ENCODE peak calls at places on chromosomes 2 and 18, in six cellular contexts. Z, L, M, U, K and E are unnamed samples.

GRCh38 chr2:84031312-84031711 is 427.8 kb downstream of the SUCLG1 start:
- DNase-seq in Z (no peak), L (no peak), M (no peak), U (no peak), K (no peak), E (no peak)

GRCh38 chr2:158667567-158667966 is 127.5 kb upstream of the DAPL1 start:
- DNase-seq in Z (no peak), L (no peak), M (no peak), U (no peak), K (no peak), E (no peak)

GRCh38 chr2:238695538-238695937 is 152.3 kb upstream of the TWIST2 start:
- DNase-seq in Z (no peak), L (no peak), M (peak), U (no peak), K (no peak), E (no peak)

GRCh38 chr2:145006957-145007672 is 487.2 kb upstream of the ZEB2 start:
- DNase-seq in Z (no peak), L (no peak), M (no peak), U (peak), K (no peak), E (peak)

GRCh38 chr2:26573241-26573925 is 67.8 kb downstream of the CIB4 start:
- DNase-seq in Z (no peak), L (no peak), M (no peak), U (no peak), K (no peak), E (no peak)

GRCh38 chr2:151260492-151261239 is 997 bp downstream of the RBM43 start:
- DNase-seq in Z (no peak), L (no peak), M (no peak), U (no peak), K (no peak), E (no peak)

GRCh38 chr2:210997373-210997772 is 441.0 kb downstream of the CPS1 start:
- DNase-seq in Z (no peak), L (no peak), M (no peak), U (no peak), K (no peak), E (no peak)

GRCh38 chr2:200448460-200448859 is 61.4 kb downstream of the KCTD18 start:
- DNase-seq in Z (no peak), L (no peak), M (no peak), U (no peak), K (no peak), E (no peak)

GRCh38 chr2:11899264-11899818 is 152.9 kb downstream of the LPIN1 start:
- DNase-seq in Z (no peak), L (no peak), M (no peak), U (no peak), K (no peak), E (no peak)

GRCh38 chr2:42118759-42119569 is 50.2 kb upstream of the EML4 start:
- DNase-seq in Z (no peak), L (no peak), M (no peak), U (no peak), K (no peak), E (no peak)

GRCh38 chr18:65753520-65753919 is 2.7 kb downstream of the CDH7 start:
- DNase-seq in Z (peak), L (no peak), M (peak), U (no peak), K (no peak), E (no peak)

GRCh38 chr18:3947383-3947782 is 497.4 kb downstream of the TGIF1 start:
- DNase-seq in Z (no peak), L (no peak), M (no peak), U (no peak), K (no peak), E (no peak)
- TF ChIP-seq CTCF in Z (no peak), L (no peak), M (no peak), U (no peak), K (no peak), E (no peak)

GRCh38 chr2:54439582-54439981 is 16.5 kb upstream of the SPTBN1 start:
- DNase-seq in Z (no peak), L (no peak), M (no peak), U (no peak), K (no peak), E (no peak)
- H3K27ac ChIP-seq in Z (no peak), L (no peak), M (no peak), U (no peak), K (no peak), E (no peak)

GRCh38 chr2:35891528-35891927 is 464.1 kb upstream of the CRIM1 start:
- DNase-seq in Z (no peak), L (no peak), M (no peak), U (no peak), K (no peak), E (no peak)

DNA sequence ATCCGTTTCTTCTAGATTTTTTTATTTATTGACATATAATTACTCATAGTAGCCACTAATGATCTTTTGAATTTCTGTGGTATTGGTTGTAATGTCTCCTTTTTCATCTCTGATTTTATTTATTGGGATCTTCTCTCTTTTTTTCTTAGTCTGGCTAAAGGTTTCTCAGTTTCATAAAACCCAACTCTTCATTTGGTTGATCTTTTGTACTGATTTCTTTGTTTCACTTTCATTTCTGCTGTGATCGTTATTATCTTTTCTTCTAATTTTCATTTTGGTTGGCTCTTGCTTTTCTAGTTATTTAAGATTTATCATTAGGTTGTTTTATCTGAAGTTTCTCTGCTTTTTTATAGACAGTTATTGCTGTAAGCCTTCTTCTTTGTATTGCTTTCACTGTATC is 463.6 kb upstream of the CRIM1 start:
- DNase-seq in Z (no peak), L (no peak), M (no peak), U (no peak), K (no peak), E (no peak)
- H3K4me3 ChIP-seq in Z (no peak), L (no peak), M (no peak), U (peak), K (no peak), E (no peak)

GRCh38 chr2:30691948-30692828 is 115.1 kb downstream of the CAPN13 start:
- DNase-seq in Z (no peak), L (no peak), M (no peak), U (no peak), K (peak), E (no peak)
- TF ChIP-seq CTCF in Z (no peak), L (no peak), M (no peak), U (no peak), K (no peak), E (peak)

GRCh38 chr18:35047697-35048292 is 6.6 kb downstream of the MAPRE2 start:
- DNase-seq in Z (no peak), L (no peak), M (no peak), U (no peak), K (no peak), E (no peak)

GRCh38 chr18:35051978-35052377 is 10.8 kb downstream of the MAPRE2 start:
- DNase-seq in Z (no peak), L (no peak), M (no peak), U (no peak), K (no peak), E (no peak)

GRCh38 chr18:35049111-35050003 is 8.1 kb downstream of the MAPRE2 start:
- DNase-seq in Z (peak), L (no peak), M (no peak), U (no peak), K (no peak), E (no peak)

GRCh38 chr18:35050004-35050623 is 8.9 kb downstream of the MAPRE2 start:
- DNase-seq in Z (no peak), L (no peak), M (no peak), U (no peak), K (no peak), E (no peak)

DNA sequence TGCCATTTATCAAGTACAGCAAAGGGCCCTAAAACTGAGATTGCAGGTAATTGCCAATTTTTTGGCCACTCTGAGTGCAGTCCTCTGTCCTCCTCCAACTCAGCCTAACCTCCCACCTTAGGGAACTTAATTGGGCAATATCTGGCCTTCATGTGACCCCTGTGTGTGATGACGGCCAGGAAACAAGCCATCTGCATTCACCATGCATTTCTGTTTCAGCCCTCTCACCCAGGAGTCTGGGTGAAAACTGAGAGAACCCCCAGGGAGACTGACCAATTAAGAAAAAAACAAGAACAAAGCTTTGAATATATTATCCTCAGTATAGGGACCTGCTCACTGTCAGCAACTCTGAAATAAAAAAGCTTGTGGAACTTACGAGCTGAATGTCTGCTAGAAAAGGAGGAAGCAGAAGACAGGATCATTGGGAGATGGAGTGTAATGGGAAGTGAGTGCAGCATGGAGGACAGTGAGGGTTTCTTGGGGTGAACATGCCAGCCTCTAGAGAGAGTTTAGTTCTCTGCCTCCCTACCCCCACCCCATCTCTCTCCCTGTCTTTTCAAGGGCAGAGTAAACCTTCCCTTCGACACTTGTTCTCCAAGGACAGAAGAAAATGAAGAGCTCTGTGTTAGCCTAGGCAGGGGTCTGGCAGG is 9.6 kb downstream of the MAPRE2 start:
- DNase-seq in Z (peak), L (no peak), M (no peak), U (no peak), K (no peak), E (no peak)
- H3K27ac ChIP-seq in Z (peak), L (no peak), M (peak), U (no peak), K (peak), E (no peak)